ENCODE peak calls at places on chromosome 14, in four cellular contexts. C is brain microvascular endothelial cell, J is A673, E is heart right ventricle. W is an unnamed sample.

GRCh38 chr14:30179381-30180130 is 251.9 kb upstream of the PRKD1 start:
- DNase-seq in C (no peak), J (no peak), E (no peak), W (no peak)

GRCh38 chr14:54889919-54890318 is 12.7 kb downstream of the GCH1 start:
- DNase-seq in C (no peak), J (no peak), E (no peak), W (peak)

GRCh38 chr14:94145902-94146527 is 16.6 kb upstream of the IFI27L2 start:
- DNase-seq in C (no peak), J (no peak), E (no peak), W (peak)

GRCh38 chr14:94081386-94081820 is 293 bp downstream of the IFI27L1 start:
- DNase-seq in C (no peak), J (no peak), E (no peak), W (peak)

GRCh38 chr14:56085471-56085870 is 32.7 kb upstream of the PELI2 start:
- DNase-seq in C (no peak), J (no peak), E (no peak), W (no peak)

GRCh38 chr14:99195602-99196309 is 76.2 kb downstream of the BCL11B start:
- DNase-seq in C (no peak), J (peak), E (no peak), W (no peak)

GRCh38 chr14:64476438-64476837 is 11.1 kb downstream of the AKAP5 start:
- DNase-seq in C (no peak), J (no peak), E (no peak), W (peak)

GRCh38 chr14:74618078-74618952 is 6.3 kb upstream of the LTBP2 start:
- DNase-seq in C (no peak), J (peak), E (no peak), W (peak)

DNA sequence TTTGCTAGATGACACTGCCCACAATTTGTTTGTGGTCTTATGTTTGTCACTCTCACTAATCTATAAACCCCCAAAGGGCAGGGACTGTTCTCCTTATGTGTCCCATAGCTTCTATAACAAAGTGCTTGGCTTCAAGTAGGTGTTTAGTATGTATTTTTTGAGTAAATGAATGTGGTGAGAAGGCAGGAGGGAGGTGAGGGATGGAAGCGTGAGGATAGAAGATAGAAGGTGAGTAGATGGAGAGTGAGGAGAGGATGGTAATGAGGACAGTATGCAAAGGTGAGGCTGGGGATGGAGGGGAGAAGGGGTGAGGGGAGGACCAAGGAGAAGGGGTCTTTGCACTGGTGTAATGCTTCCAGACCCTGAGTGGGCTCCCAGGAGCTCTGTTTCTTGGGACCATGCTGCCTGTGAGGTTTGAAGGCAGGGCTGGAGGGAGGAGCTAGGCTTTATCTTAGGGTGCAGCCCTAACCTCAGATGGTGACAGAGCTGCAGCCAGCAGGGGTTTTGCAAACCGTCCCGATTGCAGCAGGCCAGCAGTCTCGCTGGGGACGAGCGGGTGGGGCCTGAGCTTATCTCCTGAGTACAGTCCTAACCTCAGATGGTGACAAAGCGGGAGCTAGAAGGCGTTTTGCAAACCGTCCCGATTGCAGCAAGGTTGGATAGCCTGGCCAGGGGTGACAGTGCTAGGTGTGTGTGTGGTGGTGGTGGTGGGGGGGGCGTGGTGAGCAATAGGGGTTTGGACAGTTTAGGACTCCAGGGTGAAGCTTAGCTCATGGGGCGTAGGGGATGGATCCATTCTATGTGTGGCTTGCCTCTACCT is 6.5 kb downstream of the CEBPE start:
- DNase-seq in C (no peak), J (no peak), E (no peak), W (no peak)
- H3K4me3 ChIP-seq in C (no peak), J (no peak), E (no peak), W (no peak)

GRCh38 chr14:24297190-24297964 is 2.2 kb downstream of the DHRS1 start:
- DNase-seq in C (peak), J (peak), E (no peak), W (peak)
- TF ChIP-seq CTCF in C (peak), J (peak), E (no peak), W (peak)

GRCh38 chr14:34692898-34693227 is 21.5 kb downstream of the CFL2 start:
- DNase-seq in C (no peak), J (no peak), E (no peak), W (no peak)

GRCh38 chr14:34688470-34689206 is 25.8 kb downstream of the CFL2 start:
- DNase-seq in C (no peak), J (no peak), E (no peak), W (no peak)

GRCh38 chr14:34692348-34692747 is 22.0 kb downstream of the CFL2 start:
- DNase-seq in C (no peak), J (peak), E (no peak), W (no peak)

GRCh38 chr14:34691173-34691572 is 23.2 kb downstream of the CFL2 start:
- DNase-seq in C (no peak), J (no peak), E (no peak), W (no peak)

DNA sequence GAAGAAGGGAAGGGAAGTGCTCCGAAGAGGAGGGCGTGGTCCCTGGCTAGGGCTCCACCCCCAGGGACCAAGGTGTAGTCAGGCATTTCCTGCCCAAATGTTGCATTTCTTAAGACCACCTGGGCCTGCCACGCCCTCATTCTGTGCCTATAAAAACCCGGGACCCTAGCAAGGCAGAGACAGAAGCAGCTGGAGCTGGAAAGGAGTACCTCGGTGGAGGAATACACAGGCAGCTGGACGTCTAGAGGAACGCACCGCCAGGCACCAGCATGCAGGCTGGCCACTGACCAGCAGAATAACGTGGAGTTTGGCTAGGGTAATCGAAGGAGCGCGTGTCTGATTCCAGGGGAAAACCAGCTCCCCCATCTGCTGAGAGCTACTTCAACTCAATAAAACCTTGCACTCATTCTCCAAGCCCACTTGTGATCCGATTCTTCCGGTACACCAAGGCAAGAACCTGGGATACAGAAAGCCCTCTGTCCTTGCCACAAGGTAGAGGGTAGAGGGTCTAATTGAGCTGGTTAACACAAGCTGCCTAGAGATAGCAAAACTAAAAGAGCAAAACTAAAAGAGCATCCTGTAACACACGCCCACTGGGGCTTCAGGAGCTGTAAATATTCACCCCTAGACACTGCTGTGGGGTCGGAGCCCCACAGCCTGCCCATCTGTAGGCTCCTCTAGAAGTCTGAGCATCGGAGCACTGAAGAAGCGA is 21.0 kb downstream of the CFL2 start:
- DNase-seq in C (no peak), J (peak), E (no peak), W (peak)
- H3K4me3 ChIP-seq in C (no peak), J (no peak), E (peak), W (peak)

DNA sequence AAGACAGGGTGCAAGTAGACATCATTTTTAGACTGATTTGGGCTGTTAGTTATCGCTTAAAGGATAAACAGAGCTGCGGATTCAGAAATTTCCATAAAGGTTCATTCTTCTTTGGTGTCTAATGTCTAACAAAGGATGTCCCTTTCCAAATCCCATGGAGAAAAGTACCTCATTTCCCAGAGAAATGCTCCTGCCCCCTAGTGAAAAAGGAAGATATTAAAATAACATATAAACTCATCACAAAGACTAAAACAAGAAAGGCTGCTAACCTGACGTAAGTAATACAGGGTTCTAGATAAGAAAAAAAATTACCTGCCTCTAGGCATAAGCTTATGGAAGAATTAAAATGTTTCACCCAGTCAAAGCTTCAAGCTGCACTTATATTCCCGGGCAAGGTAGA is 22.8 kb downstream of the ARMH4 start:
- DNase-seq in C (no peak), J (peak), E (no peak), W (no peak)
- TF ChIP-seq CTCF in C (peak), J (peak), E (no peak), W (no peak)

GRCh38 chr14:43041207-43041606 is 1434.5 kb downstream of the LRFN5 start:
- DNase-seq in C (no peak), J (no peak), E (no peak), W (no peak)

GRCh38 chr14:43039881-43040280 is 1433.2 kb downstream of the LRFN5 start:
- DNase-seq in C (no peak), J (no peak), E (no peak), W (no peak)

GRCh38 chr14:43041976-43042375 is 1435.3 kb downstream of the LRFN5 start:
- DNase-seq in C (no peak), J (no peak), E (no peak), W (no peak)

GRCh38 chr14:43042408-43042807 is 1435.7 kb downstream of the LRFN5 start:
- DNase-seq in C (no peak), J (no peak), E (no peak), W (no peak)

GRCh38 chr14:43043851-43044250 is 1437.2 kb downstream of the LRFN5 start:
- DNase-seq in C (no peak), J (no peak), E (no peak), W (no peak)
- H3K4me3 ChIP-seq in C (no peak), J (no peak), E (no peak), W (no peak)

DNA sequence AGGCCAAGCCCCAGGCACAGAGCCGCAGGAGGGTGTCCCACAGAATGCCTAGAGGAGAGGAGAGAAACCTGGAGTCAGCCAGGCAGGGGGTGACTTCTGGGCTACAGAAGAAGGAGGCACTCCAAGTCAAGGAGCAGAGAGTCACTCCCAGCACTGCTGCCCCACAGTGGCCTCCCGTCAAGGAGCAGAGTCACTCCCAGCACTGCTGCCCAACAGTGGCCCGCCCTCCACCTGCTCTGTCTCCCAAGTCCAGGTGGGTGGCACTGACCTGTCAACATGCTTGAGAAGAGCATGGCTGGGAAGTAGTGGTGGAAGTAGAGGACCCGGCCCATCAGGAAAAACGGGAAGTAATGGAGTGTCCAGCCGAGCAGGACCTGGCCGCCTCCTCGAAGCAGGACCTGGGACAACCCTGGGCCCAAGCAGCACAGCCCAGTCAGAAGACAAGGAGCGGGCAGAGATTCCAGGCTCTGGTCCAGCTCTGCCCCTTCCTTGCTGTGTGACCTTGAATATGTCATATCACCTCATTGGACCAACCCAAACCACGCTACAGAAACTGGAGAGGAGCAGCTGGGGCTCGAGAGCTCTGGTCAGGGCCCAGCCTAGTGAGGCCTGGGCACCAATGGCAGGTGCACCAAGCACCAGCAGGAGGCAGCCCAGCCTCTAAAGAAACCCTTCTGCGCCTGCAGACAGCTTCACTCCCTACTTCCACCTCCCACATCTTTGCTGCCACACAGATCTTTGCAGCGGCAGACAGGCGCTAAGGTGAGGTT is 7.6 kb upstream of the NGB start:
- DNase-seq in C (no peak), J (no peak), E (no peak), W (no peak)
- TF ChIP-seq CTCF in C (no peak), J (no peak), E (no peak), W (no peak)

GRCh38 chr14:37931998-37932397 is 275.7 kb upstream of the SSTR1 start:
- DNase-seq in C (no peak), J (no peak), E (no peak), W (no peak)
- H3K4me3 ChIP-seq in C (no peak), J (no peak), E (no peak), W (no peak)

DNA sequence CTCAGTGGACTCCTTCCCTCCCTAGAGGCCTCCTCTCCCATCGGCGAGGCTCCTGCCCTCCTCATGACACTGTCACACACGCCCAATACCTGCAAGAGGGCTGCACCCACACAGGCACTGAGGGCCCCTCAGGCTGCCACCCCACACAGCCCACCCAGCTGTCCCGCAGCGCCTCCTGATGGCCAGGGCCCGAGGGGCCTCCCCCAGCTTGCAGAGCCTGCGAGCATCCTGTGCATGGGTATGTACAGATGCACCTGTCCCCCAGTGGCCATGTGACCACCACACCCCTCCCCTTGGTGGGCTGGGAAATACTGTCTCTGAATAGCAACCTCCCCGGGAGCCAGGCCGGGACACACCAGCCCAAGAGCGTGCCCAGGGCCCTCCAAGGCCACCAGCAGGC is 19.0 kb upstream of the NUDT14 start:
- DNase-seq in C (no peak), J (no peak), E (no peak), W (no peak)
- TF ChIP-seq CTCF in C (peak), J (peak), E (no peak), W (no peak)

DNA sequence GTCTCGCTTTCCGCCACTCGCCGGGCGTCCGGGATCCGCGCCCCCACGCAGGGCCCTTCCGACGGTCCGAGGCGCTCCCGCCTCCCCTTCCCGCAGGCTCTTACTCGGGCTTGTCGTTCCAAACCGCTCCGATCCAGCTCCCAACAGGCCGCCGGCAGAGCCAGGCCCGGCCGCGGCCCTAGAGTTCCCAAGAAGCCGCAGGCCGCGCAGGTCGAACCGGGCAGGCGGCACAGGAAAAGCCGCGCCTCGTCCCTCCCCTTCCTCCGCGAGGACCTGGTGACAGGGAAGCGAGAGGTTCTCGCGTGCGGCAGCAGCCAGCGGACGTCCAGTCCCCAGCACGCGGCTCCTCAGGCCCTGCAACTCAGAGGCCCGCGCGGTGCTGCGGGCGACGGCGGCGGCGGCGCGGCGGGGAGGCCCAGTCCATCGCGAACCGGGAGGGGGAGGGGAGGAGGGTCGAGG is 277 bp downstream of the HECTD1 start:
- DNase-seq in C (no peak), J (no peak), E (no peak), W (peak)
- H3K4me3 ChIP-seq in C (peak), J (peak), E (peak), W (peak)

GRCh38 chr14:90111895-90112534 is 50.2 kb downstream of the KCNK13 start:
- DNase-seq in C (peak), J (no peak), E (no peak), W (peak)

GRCh38 chr14:90114554-90114953 is 52.8 kb downstream of the KCNK13 start:
- DNase-seq in C (no peak), J (peak), E (no peak), W (peak)

GRCh38 chr14:90105756-90106155 is 44.0 kb downstream of the KCNK13 start:
- DNase-seq in C (peak), J (no peak), E (no peak), W (no peak)

GRCh38 chr14:90107789-90108188 is 46.0 kb downstream of the KCNK13 start:
- DNase-seq in C (no peak), J (no peak), E (no peak), W (no peak)

DNA sequence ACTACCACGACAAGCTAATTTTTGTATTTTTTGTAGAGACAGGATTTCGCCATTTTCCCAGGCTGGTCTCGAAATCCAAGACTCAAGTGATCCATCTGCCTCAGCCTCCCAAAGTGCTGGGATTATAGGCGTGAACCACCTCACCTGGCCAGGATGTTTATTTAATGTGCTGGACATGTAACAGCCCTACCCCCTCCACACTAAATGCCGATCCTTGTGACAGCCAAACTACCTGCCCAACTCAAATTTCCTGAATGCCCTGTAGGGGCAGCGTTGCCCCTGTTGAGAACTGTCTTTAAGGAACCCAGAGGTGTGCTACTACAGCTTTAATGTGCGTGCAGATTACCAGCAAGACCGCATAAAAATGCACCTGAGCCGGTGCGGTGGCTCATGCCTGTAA is 48.1 kb downstream of the KCNK13 start:
- DNase-seq in C (no peak), J (peak), E (no peak), W (peak)
- TF ChIP-seq CTCF in C (peak), J (peak), E (no peak), W (peak)